ENCODE peak calls at places on chromosomes 11 and 22, in four cellular contexts. L, T, O and G are unnamed samples.

GRCh38 chr11:11279956-11280689 is 72.9 kb downstream of the CSNK2A3 start:
- DNase-seq in L (no peak), T (no peak), O (no peak), G (no peak)

GRCh38 chr22:25564979-25565677 is 653 bp downstream of the GRK3 start:
- DNase-seq in L (no peak), T (peak), O (no peak), G (no peak)

GRCh38 chr11:62245271-62245753 is 3.3 kb downstream of the SCGB1D2 start:
- DNase-seq in O (no peak), T (peak), L (peak), G (peak)

GRCh38 chr11:128318856-128319474 is 268.4 kb downstream of the ETS1 start:
- DNase-seq in O (no peak), T (peak), L (no peak), G (peak)

GRCh38 chr11:63610604-63611394 is 3.4 kb downstream of the PLAAT3 start:
- DNase-seq in O (no peak), L (no peak), T (no peak), G (no peak)

GRCh38 chr11:18721576-18722292 is 4.3 kb downstream of the IGSF22 start:
- DNase-seq in O (peak), T (peak), L (peak), G (peak)

GRCh38 chr11:82631722-82632630 is 101.7 kb downstream of the FAM181B start:
- DNase-seq in L (no peak), O (no peak), T (peak), G (peak)

GRCh38 chr11:61966673-61967176 is 709 bp downstream of the FTH1 start:
- DNase-seq in O (no peak), L (peak), T (no peak), G (no peak)

GRCh38 chr11:57438345-57439280 is 11.7 kb upstream of the SLC43A3 start:
- DNase-seq in T (no peak), L (no peak), O (no peak), G (no peak)

GRCh38 chr11:62645660-62645933 is 816 bp downstream of the GANAB start:
- DNase-seq in T (no peak), L (no peak), O (no peak), G (no peak)

GRCh38 chr11:45145421-45146071 is 893 bp upstream of the PRDM11 start:
- DNase-seq in O (no peak), L (peak), T (no peak), G (no peak)

GRCh38 chr22:21587803-21588611 is 20.5 kb downstream of the UBE2L3 start:
- DNase-seq in T (peak), L (no peak), O (no peak), G (peak)

GRCh38 chr22:31829505-31829904 is 75.7 kb downstream of the DEPDC5 start:
- DNase-seq in O (peak), L (no peak), T (peak), G (peak)

GRCh38 chr22:49047461-49047860 is 780.2 kb downstream of the BRD1 start:
- DNase-seq in L (no peak), O (no peak), T (no peak), G (no peak)

GRCh38 chr11:114348200-114349191 is 51.8 kb downstream of the C11orf71 start:
- DNase-seq in O (peak), L (peak), T (no peak), G (peak)

GRCh38 chr22:44091021-44091721 is 67.1 kb downstream of the PARVB start:
- DNase-seq in T (no peak), O (no peak), L (no peak), G (no peak)

GRCh38 chr11:102287963-102288744 is 29.1 kb upstream of the BIRC3 start:
- DNase-seq in O (peak), T (peak), L (peak), G (peak)

GRCh38 chr11:18802381-18803257 is 11.0 kb upstream of the PTPN5 start:
- DNase-seq in T (no peak), O (peak), L (peak), G (peak)

GRCh38 chr22:45977003-45977395 is at the start of gene WNT7B:
- DNase-seq in O (no peak), T (no peak), L (no peak), G (no peak)

GRCh38 chr11:12693075-12693473 is 18.9 kb downstream of the TEAD1 start:
- DNase-seq in T (no peak), O (peak), L (no peak), G (no peak)

GRCh38 chr11:77411238-77411637 is 62.7 kb downstream of the PAK1 start:
- DNase-seq in T (no peak), L (peak), O (no peak), G (peak)

GRCh38 chr11:27977527-27977926 is 130.4 kb downstream of the KIF18A start:
- DNase-seq in O (no peak), T (no peak), L (no peak), G (no peak)

DNA sequence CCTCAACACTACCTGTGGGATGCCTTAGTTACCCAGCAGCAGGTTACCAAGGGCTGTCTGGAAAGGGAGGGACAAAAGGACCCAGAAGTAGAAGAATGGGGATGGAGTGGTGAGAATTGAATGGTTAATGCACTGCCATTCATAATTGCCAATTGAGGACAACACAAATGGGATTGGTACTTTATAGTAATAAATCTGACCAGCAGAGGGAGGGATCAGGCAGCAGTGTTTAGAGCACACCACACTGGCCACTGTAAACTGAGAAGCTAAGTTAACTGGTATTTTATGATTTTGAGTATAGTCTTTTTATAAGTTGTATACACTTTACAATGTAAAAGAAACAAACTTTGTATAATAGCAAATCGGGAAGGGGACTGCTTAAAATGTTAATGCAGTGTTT is 10.7 kb downstream of the TBRG1 start:
- DNase-seq in O (no peak), T (no peak), L (no peak), G (no peak)
- TF ChIP-seq CTCF in O (peak), T (peak), L (no peak), G (peak)

GRCh38 chr11:104531075-104531474 is 367.1 kb upstream of the PDGFD start:
- DNase-seq in O (peak), L (no peak), T (no peak), G (peak)
- TF ChIP-seq CTCF in O (peak), L (no peak), T (peak), G (peak)

DNA sequence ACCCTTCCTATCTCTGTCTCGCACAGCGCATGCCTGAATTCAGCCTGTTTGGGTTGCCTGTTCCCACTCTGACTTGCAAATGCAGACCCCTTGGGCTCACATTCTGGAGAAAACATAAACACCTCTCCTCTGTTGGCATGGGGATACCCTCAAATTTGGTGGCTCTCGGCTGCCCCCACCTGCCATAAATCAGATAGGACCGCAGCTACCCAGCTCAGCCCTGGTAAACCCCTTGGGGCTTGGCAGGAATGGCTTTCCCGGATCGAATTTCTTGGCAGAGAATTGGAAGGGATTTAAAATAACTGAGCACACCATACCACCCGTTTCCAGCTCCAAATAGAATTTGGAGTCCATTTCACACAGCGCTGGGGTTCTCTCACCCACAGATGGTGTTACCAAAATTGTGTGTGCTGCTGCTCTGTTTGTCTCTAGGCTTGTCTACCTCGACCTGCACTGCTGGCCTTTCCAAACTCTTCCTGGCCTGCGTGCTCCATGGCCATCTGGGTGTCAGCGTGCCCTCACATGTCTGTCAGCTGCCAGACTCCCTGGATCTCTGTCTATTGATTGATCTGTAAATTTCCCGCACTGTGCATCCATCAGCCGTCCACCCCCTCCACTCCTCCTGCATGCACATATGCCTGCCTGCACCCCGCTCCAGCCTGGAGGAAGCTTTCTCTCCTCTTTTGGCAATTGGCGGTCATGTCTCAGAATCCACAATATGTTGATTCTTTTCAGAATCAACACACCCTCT is 134.0 kb downstream of the NTM start:
- DNase-seq in O (no peak), L (peak), T (no peak), G (no peak)
- TF ChIP-seq CTCF in O (no peak), L (no peak), T (peak), G (peak)

GRCh38 chr11:126570489-126570888 is 215.0 kb downstream of the ST3GAL4 start:
- DNase-seq in L (no peak), T (no peak), O (no peak), G (no peak)
- TF ChIP-seq CTCF in L (no peak), T (no peak), O (no peak), G (no peak)

GRCh38 chr11:40129276-40129675 is 1330.2 kb downstream of the LRRC4C start:
- DNase-seq in T (no peak), L (peak), O (no peak), G (peak)
- TF ChIP-seq CTCF in T (no peak), L (peak), O (peak), G (peak)

GRCh38 chr11:110100476-110101240 is 7.5 kb downstream of the ZC3H12C start:
- DNase-seq in L (no peak), O (no peak), T (no peak), G (no peak)

GRCh38 chr11:110096369-110096976 is 3.3 kb downstream of the ZC3H12C start:
- DNase-seq in O (no peak), L (no peak), T (no peak), G (no peak)

GRCh38 chr11:110097459-110098012 is 4.3 kb downstream of the ZC3H12C start:
- DNase-seq in O (no peak), T (no peak), L (no peak), G (no peak)

GRCh38 chr11:110095554-110095953 is 2.4 kb downstream of the ZC3H12C start:
- DNase-seq in L (no peak), T (no peak), O (no peak), G (no peak)

DNA sequence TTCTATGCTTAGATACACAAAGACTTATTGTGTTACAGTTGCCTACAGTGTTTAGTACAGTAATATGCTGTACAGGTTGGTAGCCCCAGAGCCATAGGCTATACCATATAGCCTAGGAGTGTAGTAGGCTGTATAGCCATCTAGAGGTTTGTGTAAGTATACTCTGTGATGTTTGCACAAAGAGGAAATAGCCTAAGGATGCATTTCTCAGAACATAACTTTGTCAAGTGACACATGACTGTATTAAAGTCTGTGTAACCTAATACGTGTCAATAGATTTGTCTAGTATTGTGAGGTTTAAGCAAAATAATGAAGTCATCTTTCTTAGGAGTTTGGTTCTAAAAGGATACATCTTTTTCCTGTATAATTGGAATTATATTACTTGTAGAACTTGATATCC is 5.5 kb downstream of the ZC3H12C start:
- DNase-seq in L (no peak), O (no peak), T (no peak), G (no peak)
- TF ChIP-seq CTCF in L (no peak), O (no peak), T (peak), G (peak)

GRCh38 chr11:121446752-121447156 is 5.4 kb upstream of the SORL1 start:
- DNase-seq in O (no peak), T (no peak), L (peak), G (no peak)
- TF ChIP-seq CTCF in O (peak), T (no peak), L (no peak), G (no peak)